ENCODE peak calls at places on chromosomes 3 and 15, in six cellular contexts. One of them, this sample, is unnamed.
A peak's percentile ranks its signal among the peaks of the same experiment; 100 is the strongest.

GRCh38 chr3:181712505-181713299 is 977 bp downstream of the SOX2 start:
- DNase-seq in IMR-90: no peak
- DNase-seq in H1: no peak
- DNase-seq in neuronal stem cell: no peak
- DNase-seq in H9: no peak
- DNase-seq in trophoblast cell: peak; percentile 62
- DNase-seq in this sample: peak; percentile 27

GRCh38 chr3:133413166-133414020 is 13.5 kb downstream of the BFSP2 start:
- DNase-seq in IMR-90: peak; percentile 58
- DNase-seq in H1: no peak
- DNase-seq in trophoblast cell: no peak
- DNase-seq in H9: no peak
- DNase-seq in neuronal stem cell: no peak
- DNase-seq in this sample: peak; percentile 67

GRCh38 chr3:139944256-139944910 is 9.4 kb downstream of the CLSTN2 start:
- DNase-seq in H9: no peak
- DNase-seq in IMR-90: no peak
- DNase-seq in trophoblast cell: no peak
- DNase-seq in neuronal stem cell: no peak
- DNase-seq in H1: no peak
- DNase-seq in this sample: no peak

GRCh38 chr3:147359177-147360062 is 46.9 kb downstream of the ZIC4 start:
- DNase-seq in neuronal stem cell: no peak
- DNase-seq in H1: no peak
- DNase-seq in IMR-90: no peak
- DNase-seq in trophoblast cell: no peak
- DNase-seq in H9: peak; percentile 62
- DNase-seq in this sample: no peak

GRCh38 chr3:125062904-125063618 is 7.3 kb upstream of the HEG1 start:
- DNase-seq in trophoblast cell: peak; percentile 97
- DNase-seq in IMR-90: peak; percentile 97
- DNase-seq in neuronal stem cell: no peak
- DNase-seq in H9: no peak
- DNase-seq in H1: no peak
- DNase-seq in this sample: peak; percentile 80

GRCh38 chr3:163555918-163556317 is 1522.4 kb downstream of the SI start:
- DNase-seq in H9: no peak
- DNase-seq in H1: no peak
- DNase-seq in IMR-90: no peak
- DNase-seq in neuronal stem cell: no peak
- DNase-seq in trophoblast cell: no peak
- DNase-seq in this sample: no peak

GRCh38 chr15:53212785-53213184 is 422.6 kb upstream of the ONECUT1 start:
- DNase-seq in neuronal stem cell: no peak
- DNase-seq in trophoblast cell: no peak
- DNase-seq in H1: no peak
- DNase-seq in IMR-90: no peak
- DNase-seq in H9: no peak
- DNase-seq in this sample: no peak

GRCh38 chr3:100532411-100532810 is 40.0 kb downstream of the TMEM45A start:
- DNase-seq in H1: no peak
- DNase-seq in trophoblast cell: no peak
- DNase-seq in IMR-90: no peak
- DNase-seq in H9: no peak
- DNase-seq in neuronal stem cell: no peak
- DNase-seq in this sample: no peak

GRCh38 chr15:100602822-100603393 is 519 bp downstream of the ASB7 start:
- DNase-seq in trophoblast cell: no peak
- DNase-seq in IMR-90: peak; percentile 20
- DNase-seq in H9: peak; percentile 47
- DNase-seq in H1: no peak
- DNase-seq in neuronal stem cell: no peak
- DNase-seq in this sample: peak; percentile 63

GRCh38 chr15:60326824-60327654 is 70.7 kb downstream of the ANXA2 start:
- DNase-seq in neuronal stem cell: peak; percentile 68
- DNase-seq in H1: no peak
- DNase-seq in H9: no peak
- DNase-seq in trophoblast cell: peak; percentile 41
- DNase-seq in IMR-90: peak; percentile 52
- DNase-seq in this sample: peak; percentile 57

GRCh38 chr3:188975612-188976314 is 196.0 kb upstream of the TPRG1 start:
- DNase-seq in H9: no peak
- DNase-seq in neuronal stem cell: no peak
- DNase-seq in trophoblast cell: no peak
- DNase-seq in H1: no peak
- DNase-seq in IMR-90: peak; percentile 9
- DNase-seq in this sample: peak; percentile 29

GRCh38 chr3:78708565-78709073 is 1059.2 kb downstream of the ROBO1 start:
- DNase-seq in trophoblast cell: no peak
- DNase-seq in IMR-90: no peak
- DNase-seq in H9: no peak
- DNase-seq in neuronal stem cell: no peak
- DNase-seq in H1: no peak
- DNase-seq in this sample: no peak

GRCh38 chr15:64536244-64536836 is 76.0 kb downstream of the ZNF609 start:
- DNase-seq in H9: no peak
- DNase-seq in neuronal stem cell: no peak
- DNase-seq in trophoblast cell: no peak
- DNase-seq in H1: no peak
- DNase-seq in IMR-90: peak; percentile 92
- DNase-seq in this sample: peak; percentile 90

GRCh38 chr15:95972136-95972553 is 358.4 kb upstream of the NR2F2 start:
- DNase-seq in H9: no peak
- DNase-seq in neuronal stem cell: no peak
- DNase-seq in IMR-90: peak; percentile 85
- DNase-seq in trophoblast cell: peak; percentile 32
- DNase-seq in H1: no peak
- DNase-seq in this sample: peak; percentile 59

GRCh38 chr3:178950676-178951075 is 120.9 kb downstream of the ZMAT3 start:
- DNase-seq in IMR-90: no peak
- DNase-seq in neuronal stem cell: no peak
- DNase-seq in H1: no peak
- DNase-seq in H9: no peak
- DNase-seq in trophoblast cell: no peak
- DNase-seq in this sample: no peak

GRCh38 chr3:113166357-113166718 is 45.0 kb upstream of the BOC start:
- DNase-seq in IMR-90: no peak
- DNase-seq in neuronal stem cell: no peak
- DNase-seq in trophoblast cell: no peak
- DNase-seq in H1: no peak
- DNase-seq in H9: no peak
- DNase-seq in this sample: no peak

GRCh38 chr3:113169876-113170452 is 41.4 kb upstream of the BOC start:
- DNase-seq in IMR-90: no peak
- DNase-seq in H1: no peak
- DNase-seq in H9: no peak
- DNase-seq in neuronal stem cell: no peak
- DNase-seq in trophoblast cell: no peak
- DNase-seq in this sample: no peak

GRCh38 chr3:113167929-113168771 is 43.2 kb upstream of the BOC start:
- DNase-seq in trophoblast cell: no peak
- DNase-seq in H9: no peak
- DNase-seq in IMR-90: no peak
- DNase-seq in H1: no peak
- DNase-seq in neuronal stem cell: no peak
- DNase-seq in this sample: no peak

GRCh38 chr3:113165841-113166240 is 45.5 kb upstream of the BOC start:
- DNase-seq in IMR-90: no peak
- DNase-seq in H1: no peak
- DNase-seq in H9: no peak
- DNase-seq in neuronal stem cell: no peak
- DNase-seq in trophoblast cell: no peak
- DNase-seq in this sample: peak; percentile 47

DNA sequence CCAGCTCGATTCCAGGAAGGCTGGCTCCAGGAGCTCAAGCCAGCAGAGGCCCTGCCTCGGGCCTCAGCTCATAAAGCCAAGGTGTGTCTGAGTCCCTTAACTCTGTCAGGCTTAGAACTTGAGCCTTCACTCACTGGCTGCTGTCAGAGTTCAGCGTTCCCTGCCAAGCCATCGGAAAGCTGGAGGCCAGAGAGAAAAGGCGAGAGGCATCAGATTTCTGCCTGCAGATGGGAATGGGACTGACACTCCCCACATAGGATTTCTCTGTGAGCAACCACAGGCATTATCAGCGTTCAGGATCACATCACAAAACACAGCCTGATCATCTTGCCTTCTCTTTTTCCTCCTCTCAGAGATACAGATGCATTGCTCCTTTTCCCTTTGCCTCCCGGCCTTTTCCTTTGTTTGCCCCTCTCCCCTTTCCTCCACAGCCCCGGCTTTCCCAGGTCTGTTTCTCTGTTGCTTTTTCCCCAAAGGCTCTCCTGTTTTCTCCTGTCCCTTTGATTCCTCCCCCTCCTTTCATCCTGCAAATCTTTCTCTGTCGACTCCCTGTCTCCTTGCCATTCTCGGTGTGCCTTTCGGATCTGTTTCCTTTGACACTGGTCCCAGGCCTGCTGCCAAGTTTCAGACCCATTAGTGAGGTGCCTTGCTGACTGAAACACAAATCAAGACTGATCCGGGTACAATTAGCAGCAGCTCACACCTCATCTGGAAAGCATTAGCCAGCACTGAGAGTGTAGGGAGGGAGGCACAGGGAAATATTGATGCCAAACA is 44.5 kb upstream of the BOC start:
- DNase-seq in IMR-90: peak; percentile 65
- DNase-seq in trophoblast cell: no peak
- DNase-seq in H9: peak; percentile 57
- DNase-seq in H1: no peak
- DNase-seq in neuronal stem cell: peak; percentile 35
- DNase-seq in this sample: peak; percentile 63
- H3K9ac ChIP-seq in IMR-90: peak overlapping the region; percentile 57
- H3K9ac ChIP-seq in trophoblast cell: no peak overlapping the region
- H3K9ac ChIP-seq in H9: no peak overlapping the region
- H3K9ac ChIP-seq in H1: no peak overlapping the region
- H3K9ac ChIP-seq in neuronal stem cell: no peak overlapping the region
- H3K9ac ChIP-seq in this sample: peak overlapping the region; percentile 79

DNA sequence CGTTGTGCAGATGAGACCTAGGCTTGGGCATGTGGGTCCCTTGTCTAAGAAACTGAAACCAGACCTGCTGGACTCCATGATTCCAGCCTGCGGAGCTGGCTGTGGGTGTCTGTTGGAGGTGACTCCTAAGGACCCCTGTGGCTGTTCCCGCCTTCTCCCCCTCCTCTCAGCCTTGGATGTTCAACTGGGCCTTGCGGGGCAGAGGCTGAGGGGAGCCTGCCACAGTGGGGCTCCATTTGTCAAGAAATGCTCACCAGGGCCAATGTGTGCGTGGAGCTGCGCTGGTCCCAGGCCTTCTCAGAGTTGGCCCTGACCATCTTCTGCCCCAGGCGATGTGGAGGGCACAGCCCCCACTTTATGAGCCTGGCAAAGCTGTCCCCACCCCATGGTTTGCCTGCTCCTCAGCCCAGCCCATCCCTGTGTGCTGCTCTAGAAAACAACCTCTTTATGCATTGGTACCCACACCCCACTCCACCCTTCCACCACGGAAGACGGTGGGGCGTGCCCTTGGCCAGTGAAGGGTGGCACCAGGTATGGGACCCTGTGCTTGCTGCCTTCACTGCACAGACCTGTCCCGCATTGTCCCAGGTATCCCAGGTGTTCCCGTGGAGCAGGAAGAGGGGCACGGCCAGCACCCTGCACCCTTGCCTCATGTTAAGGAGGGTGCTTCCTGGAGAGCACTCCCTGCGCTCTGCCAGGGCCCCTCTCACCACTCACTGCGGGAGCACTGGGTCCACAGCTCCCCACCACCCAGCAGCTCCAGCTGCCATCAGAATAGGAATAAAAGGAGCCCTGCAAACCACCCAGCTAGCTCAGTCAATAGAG is 7.9 kb downstream of the MESP2 start:
- DNase-seq in trophoblast cell: no peak
- DNase-seq in H1: no peak
- DNase-seq in IMR-90: no peak
- DNase-seq in neuronal stem cell: no peak
- DNase-seq in H9: peak; percentile 25
- DNase-seq in this sample: peak; percentile 10
- H2AK5ac ChIP-seq in trophoblast cell: no peak overlapping the region
- H2AK5ac ChIP-seq in H1: peak overlapping the region; percentile 24
- H2AK5ac ChIP-seq in IMR-90: peak overlapping the region; percentile 9
- H2AK5ac ChIP-seq in neuronal stem cell: peak overlapping the region; percentile 84
- H2AK5ac ChIP-seq in H9: no peak overlapping the region
- H2AK5ac ChIP-seq in this sample: no peak overlapping the region

GRCh38 chr3:110343945-110344344 is 727.7 kb upstream of the NECTIN3 start:
- DNase-seq in trophoblast cell: no peak
- DNase-seq in IMR-90: peak; percentile 33
- DNase-seq in H1: no peak
- DNase-seq in H9: no peak
- DNase-seq in neuronal stem cell: no peak
- DNase-seq in this sample: peak; percentile 43
- H2AFZ ChIP-seq in trophoblast cell: no peak overlapping the region
- H2AFZ ChIP-seq in IMR-90: no peak overlapping the region
- H2AFZ ChIP-seq in H1: no peak overlapping the region
- H2AFZ ChIP-seq in H9: no peak overlapping the region
- H2AFZ ChIP-seq in neuronal stem cell: peak overlapping the region; percentile 16
- H2AFZ ChIP-seq in this sample: no peak overlapping the region

GRCh38 chr3:99128740-99129505 is 227.4 kb upstream of the DCBLD2 start:
- DNase-seq in H9: no peak
- DNase-seq in H1: no peak
- DNase-seq in IMR-90: peak; percentile 97
- DNase-seq in trophoblast cell: peak; percentile 46
- DNase-seq in neuronal stem cell: no peak
- DNase-seq in this sample: peak; percentile 96
- H3K9ac ChIP-seq in H9: no peak overlapping the region
- H3K9ac ChIP-seq in H1: no peak overlapping the region
- H3K9ac ChIP-seq in IMR-90: no peak overlapping the region
- H3K9ac ChIP-seq in trophoblast cell: no peak overlapping the region
- H3K9ac ChIP-seq in neuronal stem cell: no peak overlapping the region
- H3K9ac ChIP-seq in this sample: peak overlapping the region; percentile 53

GRCh38 chr3:101639280-101639963 is 37.5 kb downstream of the ZBTB11 start:
- DNase-seq in H9: no peak
- DNase-seq in H1: no peak
- DNase-seq in IMR-90: no peak
- DNase-seq in neuronal stem cell: no peak
- DNase-seq in trophoblast cell: no peak
- DNase-seq in this sample: no peak
- H2AK5ac ChIP-seq in H9: no peak overlapping the region
- H2AK5ac ChIP-seq in H1: no peak overlapping the region
- H2AK5ac ChIP-seq in IMR-90: no peak overlapping the region
- H2AK5ac ChIP-seq in neuronal stem cell: no peak overlapping the region
- H2AK5ac ChIP-seq in trophoblast cell: no peak overlapping the region
- H2AK5ac ChIP-seq in this sample: no peak overlapping the region

This sample was measured in mesenchymal stem cell.